ENCODE peak calls at places on chromosome 18, in seven cellular contexts. One of them, this sample, is unnamed.
A peak's percentile ranks its signal among the peaks of the same experiment; 100 is the strongest.

GRCh38 chr18:10062292-10062940 is 148.6 kb downstream of the VAPA start:
- DNase-seq in SK-N-SH: peak; percentile 56
- DNase-seq in activated T-cell treated with anti-CD3 and anti-CD28 coated beads, Interleukin-2, amount 50 U/mL, for 1 hour: no peak
- DNase-seq in HT1080: no peak
- DNase-seq in pancreas: no peak
- DNase-seq in right cardiac atrium: no peak
- DNase-seq in HFF-Myc: no peak
- DNase-seq in this sample: no peak

GRCh38 chr18:23573948-23574431 is 12.3 kb downstream of the NPC1 start:
- DNase-seq in SK-N-SH: no peak
- DNase-seq in activated T-cell treated with anti-CD3 and anti-CD28 coated beads, Interleukin-2, amount 50 U/mL, for 1 hour: peak; percentile 28
- DNase-seq in HT1080: peak; percentile 83
- DNase-seq in pancreas: no peak
- DNase-seq in right cardiac atrium: no peak
- DNase-seq in HFF-Myc: no peak
- DNase-seq in this sample: peak; percentile 23

GRCh38 chr18:13437034-13437433 is 218.5 kb downstream of the LDLRAD4 start:
- DNase-seq in SK-N-SH: no peak
- DNase-seq in activated T-cell treated with anti-CD3 and anti-CD28 coated beads, Interleukin-2, amount 50 U/mL, for 1 hour: peak; percentile 33
- DNase-seq in HT1080: no peak
- DNase-seq in pancreas: no peak
- DNase-seq in right cardiac atrium: no peak
- DNase-seq in HFF-Myc: no peak
- DNase-seq in this sample: no peak

GRCh38 chr18:40555914-40556313 is 1399.1 kb upstream of the PIK3C3 start:
- DNase-seq in SK-N-SH: no peak
- DNase-seq in activated T-cell treated with anti-CD3 and anti-CD28 coated beads, Interleukin-2, amount 50 U/mL, for 1 hour: no peak
- DNase-seq in HT1080: peak; percentile 37
- DNase-seq in pancreas: no peak
- DNase-seq in right cardiac atrium: no peak
- DNase-seq in HFF-Myc: no peak
- DNase-seq in this sample: no peak

GRCh38 chr18:46293699-46294300 is 189.6 kb downstream of the HAUS1 start:
- DNase-seq in SK-N-SH: no peak
- DNase-seq in activated T-cell treated with anti-CD3 and anti-CD28 coated beads, Interleukin-2, amount 50 U/mL, for 1 hour: no peak
- DNase-seq in HT1080: no peak
- DNase-seq in pancreas: no peak
- DNase-seq in right cardiac atrium: no peak
- DNase-seq in HFF-Myc: no peak
- DNase-seq in this sample: peak; percentile 2

GRCh38 chr18:48470484-48471180 is 61.4 kb upstream of the ZBTB7C start:
- DNase-seq in SK-N-SH: no peak
- DNase-seq in activated T-cell treated with anti-CD3 and anti-CD28 coated beads, Interleukin-2, amount 50 U/mL, for 1 hour: no peak
- DNase-seq in HT1080: no peak
- DNase-seq in pancreas: no peak
- DNase-seq in right cardiac atrium: no peak
- DNase-seq in HFF-Myc: no peak
- DNase-seq in this sample: no peak

GRCh38 chr18:14285053-14285452 is 152.8 kb upstream of the ZNF519 start:
- DNase-seq in SK-N-SH: no peak
- DNase-seq in activated T-cell treated with anti-CD3 and anti-CD28 coated beads, Interleukin-2, amount 50 U/mL, for 1 hour: no peak
- DNase-seq in HT1080: no peak
- DNase-seq in pancreas: no peak
- DNase-seq in right cardiac atrium: no peak
- DNase-seq in HFF-Myc: no peak
- DNase-seq in this sample: no peak

GRCh38 chr18:37570336-37570930 is 4.8 kb upstream of the CELF4 start:
- DNase-seq in SK-N-SH: peak; percentile 48
- DNase-seq in activated T-cell treated with anti-CD3 and anti-CD28 coated beads, Interleukin-2, amount 50 U/mL, for 1 hour: no peak
- DNase-seq in HT1080: no peak
- DNase-seq in pancreas: no peak
- DNase-seq in right cardiac atrium: no peak
- DNase-seq in HFF-Myc: no peak
- DNase-seq in this sample: no peak

GRCh38 chr18:49907346-49907929 is 94.1 kb upstream of the ACAA2 start:
- DNase-seq in SK-N-SH: no peak
- DNase-seq in activated T-cell treated with anti-CD3 and anti-CD28 coated beads, Interleukin-2, amount 50 U/mL, for 1 hour: no peak
- DNase-seq in HT1080: peak; percentile 27
- DNase-seq in pancreas: no peak
- DNase-seq in right cardiac atrium: no peak
- DNase-seq in HFF-Myc: peak; percentile 16
- DNase-seq in this sample: peak; percentile 68

GRCh38 chr18:79965119-79965902 is 868 bp downstream of the HSBP1L1 start:
- DNase-seq in SK-N-SH: peak; percentile 58
- DNase-seq in activated T-cell treated with anti-CD3 and anti-CD28 coated beads, Interleukin-2, amount 50 U/mL, for 1 hour: no peak
- DNase-seq in HT1080: no peak
- DNase-seq in pancreas: peak; percentile 52
- DNase-seq in right cardiac atrium: no peak
- DNase-seq in HFF-Myc: peak; percentile 64
- DNase-seq in this sample: no peak

GRCh38 chr18:24016643-24017042 is 2.1 kb downstream of the TTC39C start:
- DNase-seq in SK-N-SH: peak; percentile 44
- DNase-seq in activated T-cell treated with anti-CD3 and anti-CD28 coated beads, Interleukin-2, amount 50 U/mL, for 1 hour: no peak
- DNase-seq in HT1080: peak; percentile 46
- DNase-seq in pancreas: no peak
- DNase-seq in right cardiac atrium: no peak
- DNase-seq in HFF-Myc: no peak
- DNase-seq in this sample: no peak

This sample was measured in fibroblast of the conjunctiva.